ENCODE peak calls at places on chromosomes 6 and 20, in four cellular contexts. P is fibroblast of the aortic adventitia, N is T-helper 2 cell, F is hepatocyte. M is an unnamed sample.

GRCh38 chr6:130932438-130932837 is 105.2 kb downstream of the SMLR1 start:
- DNase-seq in N (no peak), P (peak; percentile 64), F (no peak), M (no peak)

GRCh38 chr6:170101281-170102035 is 189.4 kb downstream of the DLL1 start:
- DNase-seq in P (no peak), F (no peak), N (no peak), M (no peak)

GRCh38 chr20:52200870-52201269 is 9.3 kb upstream of the ZFP64 start:
- DNase-seq in P (peak; percentile 20), F (no peak), N (no peak), M (no peak)

GRCh38 chr6:107064579-107065065 is 36.6 kb downstream of the MTRES1 start:
- DNase-seq in P (peak; percentile 71), F (no peak), N (no peak), M (no peak)

GRCh38 chr6:37077459-37078296 is 72.2 kb downstream of the FGD2 start:
- DNase-seq in P (peak; percentile 97), F (peak; percentile 83), N (no peak), M (no peak)

GRCh38 chr6:153488267-153488666 is 357.2 kb upstream of the RGS17 start:
- DNase-seq in P (no peak), N (no peak), F (no peak), M (no peak)

GRCh38 chr6:49550413-49551125 is at the start of gene C6orf141:
- DNase-seq in P (no peak), N (no peak), F (peak; percentile 64), M (no peak)

GRCh38 chr20:2820084-2820895 is 4.1 kb downstream of the TMEM239 start:
- DNase-seq in N (no peak), F (peak; percentile 32), P (peak; percentile 86), M (no peak)

GRCh38 chr20:41200446-41201202 is 63.3 kb downstream of the PLCG1 start:
- DNase-seq in P (peak; percentile 64), F (no peak), N (no peak), M (no peak)

GRCh38 chr6:43948527-43949450 is 178.5 kb downstream of the MRPL14 start:
- DNase-seq in N (no peak), P (peak; percentile 30), F (no peak), M (no peak)

GRCh38 chr20:61896058-61896961 is 169.4 kb downstream of the TAF4 start:
- DNase-seq in N (no peak), F (peak; percentile 76), P (peak; percentile 30), M (peak; percentile 2)

GRCh38 chr20:22763257-22763906 is 179.0 kb upstream of the FOXA2 start:
- DNase-seq in F (no peak), P (peak; percentile 51), N (no peak), M (no peak)

GRCh38 chr6:154154389-154154967 is 115.4 kb downstream of the OPRM1 start:
- DNase-seq in N (peak; percentile 44), F (peak; percentile 88), P (peak; percentile 87), M (peak; percentile 57)

GRCh38 chr6:1864496-1864895 is 254.8 kb downstream of the FOXC1 start:
- DNase-seq in F (no peak), N (no peak), P (no peak), M (no peak)

GRCh38 chr6:658244-658643 is 1.3 kb upstream of the HUS1B start:
- DNase-seq in N (no peak), P (peak; percentile 93), F (no peak), M (no peak)

M was measured in T-helper 9 cell.